ENCODE peak calls at places on chromosomes 13 and 19, in seven cellular contexts. F, K, V, H, Z, G and X are unnamed samples.

GRCh38 chr13:25095862-25096453 is at the start of gene PABPC3:
- DNase-seq in F (no peak), Z (no peak), G (no peak), K (no peak), V (no peak), H (no peak), X (no peak)

GRCh38 chr19:3094638-3095374 is 644 bp downstream of the GNA11 start:
- DNase-seq in G (peak; percentile 54), K (no peak), H (no peak), Z (no peak), V (peak; percentile 17), F (no peak), X (no peak)

GRCh38 chr19:3825286-3825956 is 39.2 kb upstream of the MATK start:
- DNase-seq in H (no peak), V (no peak), F (no peak), G (no peak), K (no peak), Z (no peak), X (no peak)

GRCh38 chr19:2540646-2541454 is 64.9 kb downstream of the GADD45B start:
- DNase-seq in K (no peak), H (no peak), V (peak; percentile 97), Z (peak; percentile 95), F (peak; percentile 82), G (peak; percentile 85), X (peak; percentile 90)

GRCh38 chr13:41465215-41465907 is 8.0 kb downstream of the RGCC start:
- DNase-seq in K (peak; percentile 79), F (peak; percentile 70), H (peak; percentile 78), G (no peak), Z (peak; percentile 53), V (peak; percentile 94), X (no peak)

GRCh38 chr13:112894673-112895481 is 74.1 kb upstream of the MCF2L start:
- DNase-seq in K (no peak), F (no peak), H (no peak), G (no peak), Z (no peak), V (no peak), X (no peak)

GRCh38 chr19:1503089-1503924 is 9.5 kb downstream of the ADAMTSL5 start:
- DNase-seq in F (peak; percentile 60), V (peak; percentile 32), H (peak; percentile 51), K (no peak), G (peak; percentile 55), Z (no peak), X (no peak)

GRCh38 chr13:102799544-102800144 is 725 bp downstream of the BIVM start:
- DNase-seq in H (no peak), G (no peak), K (no peak), F (peak; percentile 26), V (peak; percentile 5), Z (no peak), X (no peak)

GRCh38 chr13:90055121-90055520 is 1292.4 kb upstream of the MIR17HG start:
- DNase-seq in G (no peak), H (no peak), Z (no peak), F (no peak), V (no peak), K (no peak), X (no peak)

GRCh38 chr13:77176350-77176749 is 149.4 kb upstream of the FBXL3 start:
- DNase-seq in K (no peak), V (peak; percentile 89), H (no peak), Z (peak; percentile 42), G (no peak), F (no peak), X (no peak)

GRCh38 chr13:77836423-77836822 is 82.2 kb downstream of the EDNRB start:
- DNase-seq in K (no peak), G (no peak), H (no peak), V (peak; percentile 44), F (no peak), Z (no peak), X (no peak)

GRCh38 chr19:45771331-45771933 is 2.4 kb upstream of the SIX5 start:
- DNase-seq in G (peak; percentile 63), F (no peak), K (no peak), Z (no peak), V (no peak), H (no peak), X (no peak)

GRCh38 chr13:50152655-50153309 is 137.5 kb downstream of the KCNRG start:
- DNase-seq in V (no peak), Z (no peak), G (no peak), F (no peak), H (no peak), K (no peak), X (no peak)

GRCh38 chr19:4199699-4200293 is 17.3 kb downstream of the ANKRD24 start:
- DNase-seq in K (no peak), Z (no peak), F (peak; percentile 55), H (no peak), G (no peak), V (no peak), X (peak; percentile 70)

GRCh38 chr13:45180713-45181601 is 19.9 kb downstream of the KCTD4 start:
- DNase-seq in F (no peak), H (no peak), G (no peak), K (no peak), Z (no peak), V (peak; percentile 46), X (no peak)

GRCh38 chr13:97223711-97224461 is 1.8 kb downstream of the MBNL2 start:
- DNase-seq in H (no peak), G (peak; percentile 55), F (peak; percentile 55), K (no peak), V (peak; percentile 96), Z (peak; percentile 83), X (no peak)

DNA sequence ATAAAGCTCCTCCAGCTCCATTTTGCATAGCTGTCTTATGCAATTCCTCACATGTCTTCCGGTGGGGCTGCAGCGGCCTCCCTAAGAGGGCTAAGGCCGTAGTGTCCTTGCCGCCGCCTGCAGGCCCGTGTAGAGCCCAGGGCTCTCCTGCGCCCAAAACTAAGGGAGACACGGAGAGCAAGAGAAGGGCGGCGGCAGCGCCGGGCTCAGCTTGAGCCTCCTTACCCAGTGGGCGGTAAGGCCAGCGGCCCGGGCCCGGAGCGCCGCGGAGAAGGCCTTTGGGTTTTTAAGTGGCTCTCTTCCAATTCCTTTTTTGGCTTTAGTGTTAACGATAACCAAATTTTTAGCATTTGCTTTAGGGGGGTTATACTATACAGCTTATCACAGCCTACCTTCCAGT is 30.1 kb downstream of the ZNF677 start:
- DNase-seq in Z (no peak), V (no peak), G (no peak), K (no peak), H (no peak), F (no peak), X (no peak)
- H3K9me3 ChIP-seq in Z (peaks cover 52% of the 10 kb centered on the region), V (peaks cover 32% of the 10 kb centered on the region), G (no peaks in the 10 kb centered on the region), K (peaks cover 27% of the 10 kb centered on the region), H (peaks cover 13% of the 10 kb centered on the region), F (peaks cover 51% of the 10 kb centered on the region), X (peaks cover 22% of the 10 kb centered on the region)

GRCh38 chr19:31174948-31175347 is 174.3 kb downstream of the TSHZ3 start:
- DNase-seq in H (no peak), Z (no peak), V (no peak), G (no peak), K (no peak), F (no peak), X (no peak)
- H3K9me3 ChIP-seq in H (no peaks in the 10 kb centered on the region), Z (no peaks in the 10 kb centered on the region), V (no peaks in the 10 kb centered on the region), G (no peaks in the 10 kb centered on the region), K (no peaks in the 10 kb centered on the region), F (no peaks in the 10 kb centered on the region), X (no peaks in the 10 kb centered on the region)

DNA sequence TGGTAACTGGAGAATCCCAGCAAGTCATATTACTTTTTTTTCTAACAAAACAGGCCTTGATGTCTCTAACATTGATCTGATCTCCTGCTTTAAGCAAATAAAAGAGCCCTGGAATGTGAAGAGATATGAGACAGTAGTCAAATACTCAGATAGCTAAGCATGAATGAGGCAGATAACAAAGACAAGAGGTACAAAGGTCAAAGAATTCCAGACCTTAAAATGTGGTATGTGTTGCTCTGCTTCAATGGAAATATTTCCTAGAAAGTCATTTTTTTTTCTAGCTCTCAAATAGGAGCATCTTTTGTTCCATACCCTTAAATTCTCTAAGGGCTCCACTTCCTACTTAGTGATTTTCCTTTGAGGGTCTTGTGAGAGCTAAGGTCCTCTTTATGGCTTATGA is 54.6 kb downstream of the ZNF254 start:
- DNase-seq in H (no peak), F (no peak), Z (no peak), G (no peak), V (no peak), K (no peak), X (no peak)
- H3K9me3 ChIP-seq in H (peaks cover 31% of the 10 kb centered on the region), F (peaks cover 82% of the 10 kb centered on the region), Z (peaks cover 42% of the 10 kb centered on the region), G (peaks cover 3% of the 10 kb centered on the region), V (peaks cover 25% of the 10 kb centered on the region), K (peaks cover 42% of the 10 kb centered on the region), X (peaks cover 6% of the 10 kb centered on the region)

GRCh38 chr13:111557921-111558699 is 237.7 kb downstream of the TEX29 start:
- DNase-seq in K (no peak), H (no peak), V (no peak), Z (no peak), F (no peak), G (no peak), X (no peak)

GRCh38 chr13:111558700-111559088 is 238.3 kb downstream of the TEX29 start:
- DNase-seq in K (no peak), H (no peak), V (no peak), G (no peak), F (no peak), Z (no peak), X (no peak)

GRCh38 chr13:111561091-111561778 is 240.8 kb downstream of the TEX29 start:
- DNase-seq in H (no peak), F (no peak), G (no peak), K (no peak), V (no peak), Z (no peak), X (no peak)

GRCh38 chr13:111556496-111556895 is 236.1 kb downstream of the TEX29 start:
- DNase-seq in F (no peak), V (no peak), G (no peak), H (no peak), Z (no peak), K (no peak), X (no peak)

DNA sequence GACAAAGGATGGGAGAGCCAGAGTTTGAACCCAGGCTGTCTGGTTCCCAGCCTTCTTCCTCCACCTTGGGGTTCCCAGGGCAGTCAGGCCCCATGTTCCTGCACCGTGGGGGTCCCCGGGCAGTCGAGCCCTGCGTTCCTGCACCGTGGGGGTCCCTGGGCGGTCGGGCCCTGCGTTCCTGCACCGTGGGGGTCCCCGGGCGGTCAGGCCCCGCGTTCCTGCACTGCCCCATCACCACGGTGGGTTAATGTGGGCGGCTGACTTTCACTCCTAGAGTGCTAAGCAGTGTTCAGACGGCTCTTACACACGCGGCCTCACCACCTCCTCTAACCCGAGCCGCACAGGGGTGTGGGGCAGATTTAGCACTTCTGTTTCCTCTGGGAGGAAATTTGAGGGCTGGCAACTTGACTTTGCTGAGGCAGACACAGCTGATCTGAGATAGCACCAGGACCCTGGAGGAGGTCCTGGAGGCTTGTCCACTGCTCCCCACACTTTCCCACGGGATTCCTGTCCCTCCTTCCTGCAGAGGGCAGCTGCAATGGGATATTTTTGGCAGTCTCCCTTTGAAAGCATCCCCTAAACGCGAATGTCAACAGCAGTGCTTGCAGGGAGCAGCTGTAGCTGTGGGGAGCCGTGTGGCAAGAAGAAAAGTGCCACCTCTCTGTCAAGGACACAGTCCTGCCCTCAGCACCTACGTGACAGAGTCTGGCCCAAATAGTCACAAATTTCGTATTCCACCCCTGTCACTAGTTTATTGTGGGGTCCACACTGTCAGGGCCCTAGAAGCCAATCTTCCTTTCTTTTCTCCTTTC is 239.4 kb downstream of the TEX29 start:
- DNase-seq in F (no peak), H (no peak), K (no peak), V (no peak), Z (no peak), G (no peak), X (no peak)
- H3K9me3 ChIP-seq in F (no peaks in the 10 kb centered on the region), H (no peaks in the 10 kb centered on the region), K (no peaks in the 10 kb centered on the region), V (peaks cover 44% of the 10 kb centered on the region), Z (peaks cover 77% of the 10 kb centered on the region), G (no peaks in the 10 kb centered on the region), X (no peaks in the 10 kb centered on the region)